ENCODE peak calls at places on chromosomes 11 and 22, in four cellular contexts. One of them, this sample, is unnamed. For H3K4me1, the result is how much of the 10 kb centered on the place peaks cover.

GRCh38 chr11:35247428-35247827 is 108.5 kb downstream of the CD44 start:
- DNase-seq in thoracic aorta: no peak
- DNase-seq in lung: no peak
- DNase-seq in left ventricle myocardium inferior: no peak
- DNase-seq in this sample: no peak

GRCh38 chr11:92269841-92270240 is 45.2 kb downstream of the FAT3 start:
- DNase-seq in thoracic aorta: no peak
- DNase-seq in left ventricle myocardium inferior: no peak
- DNase-seq in lung: no peak
- DNase-seq in this sample: no peak

GRCh38 chr22:33101550-33101949 is 43.4 kb upstream of the SYN3 start:
- DNase-seq in left ventricle myocardium inferior: no peak
- DNase-seq in lung: no peak
- DNase-seq in thoracic aorta: no peak
- DNase-seq in this sample: no peak

GRCh38 chr11:11435673-11436072 is 82.6 kb upstream of the CSNK2A3 start:
- DNase-seq in lung: no peak
- DNase-seq in left ventricle myocardium inferior: no peak
- DNase-seq in thoracic aorta: no peak
- DNase-seq in this sample: no peak

GRCh38 chr22:49906071-49906798 is 12.0 kb downstream of the ALG12 start:
- DNase-seq in left ventricle myocardium inferior: no peak
- DNase-seq in thoracic aorta: no peak
- DNase-seq in lung: no peak
- DNase-seq in this sample: no peak

GRCh38 chr22:50183141-50183971 is 2.4 kb upstream of the TRABD start:
- DNase-seq in left ventricle myocardium inferior: no peak
- DNase-seq in thoracic aorta: no peak
- DNase-seq in lung: no peak
- DNase-seq in this sample: peak

GRCh38 chr11:120392299-120392698 is 56.1 kb downstream of the ARHGEF12 start:
- DNase-seq in lung: no peak
- DNase-seq in thoracic aorta: no peak
- DNase-seq in left ventricle myocardium inferior: no peak
- DNase-seq in this sample: no peak

GRCh38 chr11:126494831-126495230 is 139.3 kb downstream of the ST3GAL4 start:
- DNase-seq in thoracic aorta: no peak
- DNase-seq in lung: no peak
- DNase-seq in left ventricle myocardium inferior: no peak
- DNase-seq in this sample: peak

GRCh38 chr11:42958635-42959034 is 353.2 kb upstream of the API5 start:
- DNase-seq in lung: no peak
- DNase-seq in left ventricle myocardium inferior: no peak
- DNase-seq in thoracic aorta: no peak
- DNase-seq in this sample: no peak

GRCh38 chr22:28808716-28809355 is 8.5 kb upstream of the XBP1 start:
- DNase-seq in lung: no peak
- DNase-seq in left ventricle myocardium inferior: no peak
- DNase-seq in thoracic aorta: no peak
- DNase-seq in this sample: no peak

GRCh38 chr22:27113211-27114030 is 456.0 kb downstream of the MIAT start:
- DNase-seq in left ventricle myocardium inferior: peak
- DNase-seq in thoracic aorta: peak
- DNase-seq in lung: peak
- DNase-seq in this sample: peak

GRCh38 chr11:46200537-46201281 is 76.8 kb upstream of the CREB3L1 start:
- DNase-seq in thoracic aorta: no peak
- DNase-seq in lung: no peak
- DNase-seq in left ventricle myocardium inferior: no peak
- DNase-seq in this sample: peak

GRCh38 chr11:36079911-36080310 is 136.0 kb downstream of the LDLRAD3 start:
- DNase-seq in lung: no peak
- DNase-seq in thoracic aorta: no peak
- DNase-seq in left ventricle myocardium inferior: no peak
- DNase-seq in this sample: no peak

GRCh38 chr11:97722721-97723120 is 1298.0 kb upstream of the CNTN5 start:
- DNase-seq in left ventricle myocardium inferior: no peak
- DNase-seq in lung: no peak
- DNase-seq in thoracic aorta: no peak
- DNase-seq in this sample: no peak

GRCh38 chr11:47055534-47055933 is 119.0 kb downstream of the CSTPP1 start:
- DNase-seq in lung: no peak
- DNase-seq in left ventricle myocardium inferior: no peak
- DNase-seq in thoracic aorta: no peak
- DNase-seq in this sample: no peak

GRCh38 chr22:21573293-21573734 is 5.8 kb downstream of the UBE2L3 start:
- DNase-seq in thoracic aorta: no peak
- DNase-seq in left ventricle myocardium inferior: no peak
- DNase-seq in lung: no peak
- DNase-seq in this sample: no peak

GRCh38 chr11:29343465-29344333 is 673.1 kb downstream of the KCNA4 start:
- DNase-seq in thoracic aorta: no peak
- DNase-seq in left ventricle myocardium inferior: peak
- DNase-seq in lung: peak
- DNase-seq in this sample: no peak

GRCh38 chr22:39237276-39238123 is 7.3 kb downstream of the PDGFB start:
- DNase-seq in lung: peak
- DNase-seq in thoracic aorta: no peak
- DNase-seq in left ventricle myocardium inferior: no peak
- DNase-seq in this sample: peak

GRCh38 chr22:48706934-48707748 is 1120.5 kb downstream of the BRD1 start:
- DNase-seq in lung: no peak
- DNase-seq in thoracic aorta: no peak
- DNase-seq in left ventricle myocardium inferior: peak
- DNase-seq in this sample: peak

GRCh38 chr11:64917663-64917995 is 620 bp upstream of the ATG2A start:
- DNase-seq in lung: no peak
- DNase-seq in thoracic aorta: no peak
- DNase-seq in left ventricle myocardium inferior: no peak
- DNase-seq in this sample: peak

GRCh38 chr11:26779466-26779865 is 57.6 kb upstream of the SLC5A12 start:
- DNase-seq in lung: no peak
- DNase-seq in left ventricle myocardium inferior: no peak
- DNase-seq in thoracic aorta: no peak
- DNase-seq in this sample: no peak

GRCh38 chr11:111335596-111335995 is 37.2 kb downstream of the POU2AF3 start:
- DNase-seq in left ventricle myocardium inferior: no peak
- DNase-seq in lung: no peak
- DNase-seq in thoracic aorta: no peak
- DNase-seq in this sample: no peak

GRCh38 chr22:17343766-17344165 is 25.5 kb upstream of the CECR2 start:
- DNase-seq in thoracic aorta: no peak
- DNase-seq in lung: no peak
- DNase-seq in left ventricle myocardium inferior: no peak
- DNase-seq in this sample: no peak

GRCh38 chr11:63567044-63567840 is 4.1 kb upstream of the PLAAT2 start:
- DNase-seq in thoracic aorta: no peak
- DNase-seq in lung: no peak
- DNase-seq in left ventricle myocardium inferior: no peak
- DNase-seq in this sample: peak

GRCh38 chr11:75820636-75821035 is 5.6 kb downstream of the UVRAG start:
- DNase-seq in lung: no peak
- DNase-seq in left ventricle myocardium inferior: no peak
- DNase-seq in thoracic aorta: no peak
- DNase-seq in this sample: no peak

GRCh38 chr11:9831122-9831521 is 167.2 kb downstream of the SWAP70 start:
- DNase-seq in left ventricle myocardium inferior: no peak
- DNase-seq in lung: no peak
- DNase-seq in thoracic aorta: no peak
- DNase-seq in this sample: no peak

GRCh38 chr11:47461876-47462275 is 12.9 kb upstream of the RAPSN start:
- DNase-seq in thoracic aorta: no peak
- DNase-seq in lung: no peak
- DNase-seq in left ventricle myocardium inferior: no peak
- DNase-seq in this sample: no peak

GRCh38 chr11:128705124-128705920 is 11.4 kb downstream of the FLI1 start:
- DNase-seq in thoracic aorta: no peak
- DNase-seq in left ventricle myocardium inferior: no peak
- DNase-seq in lung: no peak
- DNase-seq in this sample: no peak

GRCh38 chr22:37133304-37134018 is 16.3 kb downstream of the IL2RB start:
- DNase-seq in lung: no peak
- DNase-seq in thoracic aorta: no peak
- DNase-seq in left ventricle myocardium inferior: no peak
- DNase-seq in this sample: peak

GRCh38 chr11:119307219-119307618 is 9.7 kb downstream of the MCAM start:
- DNase-seq in lung: no peak
- DNase-seq in left ventricle myocardium inferior: no peak
- DNase-seq in thoracic aorta: no peak
- DNase-seq in this sample: no peak

GRCh38 chr11:36253238-36253637 is 36.0 kb downstream of the COMMD9 start:
- DNase-seq in left ventricle myocardium inferior: no peak
- DNase-seq in thoracic aorta: no peak
- DNase-seq in lung: no peak
- DNase-seq in this sample: no peak

GRCh38 chr11:125072210-125072960 is 9.3 kb downstream of the SLC37A2 start:
- DNase-seq in lung: no peak
- DNase-seq in left ventricle myocardium inferior: no peak
- DNase-seq in thoracic aorta: no peak
- DNase-seq in this sample: no peak

DNA sequence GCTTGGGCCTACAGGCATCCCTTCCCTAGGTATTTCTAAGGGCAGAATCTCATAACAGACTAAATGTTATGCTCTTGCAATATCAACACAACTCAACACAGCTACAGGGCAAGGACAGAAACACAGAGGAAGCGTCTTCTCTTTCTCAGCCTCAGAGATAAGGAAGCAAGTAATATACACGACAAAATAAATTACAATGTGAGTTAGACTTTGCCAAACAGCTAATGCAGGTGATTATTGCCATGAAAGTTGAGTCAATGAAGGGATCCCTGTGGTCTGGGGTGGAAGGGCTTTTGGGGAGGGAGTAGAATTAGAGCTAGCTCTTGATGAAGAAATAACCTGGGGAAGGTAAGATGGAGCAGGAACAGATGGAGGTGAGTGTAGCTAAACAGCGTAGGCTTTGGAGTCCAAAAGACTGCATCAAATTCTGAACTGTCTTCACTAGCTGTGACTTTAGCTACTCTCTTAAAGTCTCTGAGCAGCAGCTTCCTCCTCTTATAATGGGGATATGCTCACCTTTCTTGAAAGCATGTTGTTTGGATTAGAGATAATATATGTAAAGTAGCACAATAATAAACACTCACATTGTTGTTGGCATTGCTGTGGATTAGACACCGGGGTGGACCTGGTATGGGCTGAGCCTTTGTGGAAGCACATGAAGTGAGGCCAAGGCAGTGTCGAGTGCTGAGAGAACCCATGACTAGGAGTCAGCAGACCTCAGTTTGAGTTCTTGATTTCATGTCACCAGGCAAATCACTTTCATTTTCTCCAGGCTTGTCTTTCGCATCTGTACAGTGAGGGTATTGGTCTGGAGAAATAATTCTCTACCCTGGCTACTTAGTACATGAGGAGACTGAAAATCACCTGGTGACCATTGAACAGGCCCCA is 41.0 kb upstream of the AQP11 start:
- DNase-seq in left ventricle myocardium inferior: no peak
- DNase-seq in lung: no peak
- DNase-seq in thoracic aorta: no peak
- DNase-seq in this sample: no peak
- TF ChIP-seq CTCF in left ventricle myocardium inferior: no peak
- TF ChIP-seq CTCF in lung: no peak
- TF ChIP-seq CTCF in thoracic aorta: no peak
- TF ChIP-seq CTCF in this sample: no peak

GRCh38 chr22:22871536-22872278 is 15.9 kb upstream of the IGLL5 start:
- DNase-seq in lung: no peak
- DNase-seq in left ventricle myocardium inferior: no peak
- DNase-seq in thoracic aorta: no peak
- DNase-seq in this sample: peak
- H3K4me1 ChIP-seq in lung: under half
- H3K4me1 ChIP-seq in left ventricle myocardium inferior: under half
- H3K4me1 ChIP-seq in thoracic aorta: under half
- H3K4me1 ChIP-seq in this sample: under half

GRCh38 chr11:94128171-94128745 is 383 bp upstream of the PANX1 start:
- DNase-seq in left ventricle myocardium inferior: no peak
- DNase-seq in thoracic aorta: no peak
- DNase-seq in lung: no peak
- DNase-seq in this sample: no peak
- TF ChIP-seq CTCF in left ventricle myocardium inferior: no peak
- TF ChIP-seq CTCF in thoracic aorta: no peak
- TF ChIP-seq CTCF in lung: no peak
- TF ChIP-seq CTCF in this sample: no peak

DNA sequence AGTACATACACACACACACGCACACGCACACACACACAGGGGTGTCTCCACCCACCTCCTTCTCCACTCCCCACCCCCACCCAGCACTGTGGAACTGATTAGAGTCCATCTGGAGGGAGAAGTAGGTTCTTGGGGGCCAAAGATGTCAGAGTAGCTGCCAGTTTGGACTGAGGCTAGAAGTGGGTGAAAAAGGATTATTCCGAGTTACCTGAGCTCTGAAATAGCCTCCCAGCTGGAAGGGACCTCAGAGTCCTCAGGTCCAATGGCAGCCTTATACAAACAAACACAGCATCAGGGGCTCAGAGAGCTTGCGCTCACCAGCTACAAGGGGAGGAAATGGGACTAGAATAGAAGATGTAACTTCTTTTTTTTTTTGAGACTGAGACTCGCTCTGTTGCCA is 20.8 kb downstream of the IL10RA start:
- DNase-seq in thoracic aorta: no peak
- DNase-seq in left ventricle myocardium inferior: no peak
- DNase-seq in lung: no peak
- DNase-seq in this sample: no peak
- H3K4me1 ChIP-seq in thoracic aorta: under half
- H3K4me1 ChIP-seq in left ventricle myocardium inferior: under half
- H3K4me1 ChIP-seq in lung: under half
- H3K4me1 ChIP-seq in this sample: under half

DNA sequence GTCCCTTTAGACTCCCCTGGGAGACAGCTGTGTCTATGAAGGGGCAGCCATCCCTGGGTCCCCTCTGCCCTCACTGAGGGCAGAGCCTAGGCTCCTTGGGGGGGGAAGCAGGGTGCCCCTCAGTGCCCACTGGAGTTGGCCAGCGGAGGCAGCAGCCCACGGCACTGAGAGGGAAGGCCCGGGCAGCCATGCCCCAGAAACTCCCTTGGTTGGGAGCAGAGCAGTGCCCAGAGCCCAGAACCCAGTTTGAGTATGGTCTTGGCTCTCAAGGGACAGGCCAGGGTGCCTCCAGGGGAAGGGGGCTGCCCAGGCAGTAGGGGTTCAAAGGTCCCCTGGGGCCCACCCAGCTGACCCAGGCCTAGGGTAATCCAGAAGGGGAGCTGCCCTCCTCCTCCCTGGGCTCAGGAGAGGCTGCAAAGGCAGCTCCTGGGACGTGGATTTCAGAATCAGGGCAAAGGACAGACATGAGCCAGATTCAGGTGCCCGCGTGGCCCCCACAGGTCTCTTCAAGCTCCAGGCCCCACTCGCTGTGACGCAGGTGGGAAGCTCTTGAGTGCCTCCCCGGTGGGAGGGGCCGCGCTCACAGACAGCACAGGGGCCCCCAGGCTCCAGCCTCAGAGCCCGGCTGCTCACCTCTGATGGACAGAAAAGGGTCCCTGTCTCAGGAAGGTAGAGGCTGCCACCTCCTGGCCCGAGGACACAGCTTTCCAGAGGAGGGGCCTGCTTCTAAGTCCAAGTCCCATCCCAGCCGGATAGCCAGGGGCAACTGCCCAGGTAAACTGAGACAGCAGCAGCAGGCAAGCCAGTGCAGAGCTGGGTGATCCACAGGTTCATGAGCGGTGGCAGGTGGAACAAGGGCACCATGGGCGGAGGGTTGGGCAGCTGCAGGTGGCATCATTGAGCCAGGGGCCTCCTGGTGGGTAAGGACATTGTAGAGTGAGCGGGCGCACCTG is 2.6 kb downstream of the C11orf21 start:
- DNase-seq in left ventricle myocardium inferior: no peak
- DNase-seq in thoracic aorta: no peak
- DNase-seq in lung: peak
- DNase-seq in this sample: peak
- TF ChIP-seq CTCF in left ventricle myocardium inferior: peak
- TF ChIP-seq CTCF in thoracic aorta: no peak
- TF ChIP-seq CTCF in lung: peak
- TF ChIP-seq CTCF in this sample: peak